ENCODE peak calls at places on chromosome 16, in six cellular contexts. Q, A, Z, D, Y and R are unnamed samples.

GRCh38 chr16:90057738-90058173 is 19.4 kb downstream of the PRDM7 start:
- DNase-seq in Y (peak), Q (peak), Z (no peak), D (no peak), A (no peak), R (no peak)

GRCh38 chr16:25270577-25270976 is 12.9 kb upstream of the ZKSCAN2 start:
- DNase-seq in Y (no peak), Q (no peak), Z (no peak), A (no peak), D (no peak), R (no peak)

GRCh38 chr16:8623634-8624033 is 2.1 kb downstream of the METTL22 start:
- DNase-seq in Y (peak), D (no peak), Q (peak), Z (no peak), A (no peak), R (no peak)

GRCh38 chr16:29815032-29815721 is 775 bp upstream of the PAGR1 start:
- DNase-seq in Z (no peak), Y (peak), Q (no peak), A (no peak), D (peak), R (no peak)

GRCh38 chr16:88804552-88805339 is 1.2 kb downstream of the CDT1 start:
- DNase-seq in Z (no peak), A (no peak), Y (no peak), D (no peak), Q (no peak), R (no peak)

GRCh38 chr16:29230671-29231091 is 175.8 kb downstream of the NPIPB11 start:
- DNase-seq in Q (peak), Z (no peak), D (no peak), A (no peak), Y (peak), R (no peak)

GRCh38 chr16:54129810-54130209 is 156.8 kb downstream of the IRX3 start:
- DNase-seq in Z (no peak), Q (no peak), Y (no peak), D (no peak), A (no peak), R (no peak)

GRCh38 chr16:31061126-31061812 is 12.8 kb downstream of the ZNF668 start:
- DNase-seq in Y (no peak), A (no peak), D (no peak), Z (no peak), Q (no peak), R (no peak)

GRCh38 chr16:30786936-30787612 is at the start of gene ZNF629:
- DNase-seq in Y (peak), Z (no peak), Q (peak), D (peak), A (no peak), R (no peak)

GRCh38 chr16:82987767-82988166 is 361.0 kb downstream of the CDH13 start:
- DNase-seq in Z (no peak), D (no peak), Q (peak), A (no peak), Y (peak), R (no peak)

GRCh38 chr16:4882633-4883285 is 35.5 kb downstream of the UBN1 start:
- DNase-seq in Q (peak), A (no peak), D (peak), Z (no peak), Y (no peak), R (no peak)